ENCODE peak calls at places on chromosome 15, in eight cellular contexts. W is endothelial cell, M is osteocyte, E is lower lobe of right lung, Y is kidney, K is cardiac muscle cell, V is breast epithelium, F is A549. A is an unnamed sample.

GRCh38 chr15:82968066-82968465 is 15.5 kb upstream of the HOMER2 start:
- DNase-seq in W (no peak), M (no peak), E (no peak), Y (no peak), K (no peak), V (no peak), F (no peak), A (no peak)

GRCh38 chr15:81038975-81039607 is 38.4 kb downstream of the TLNRD1 start:
- DNase-seq in W (peak), M (peak), E (no peak), Y (no peak), K (no peak), V (no peak), F (no peak), A (no peak)

GRCh38 chr15:52018693-52019393 is at the start of gene MAPK6:
- DNase-seq in W (peak), M (peak), E (peak), Y (peak), K (peak), V (peak), F (peak), A (peak)

GRCh38 chr15:63075072-63075995 is 32.8 kb downstream of the TPM1 start:
- DNase-seq in W (no peak), M (no peak), E (no peak), Y (no peak), K (no peak), V (no peak), F (no peak), A (no peak)

GRCh38 chr15:29812384-29812694 is 9.9 kb downstream of the TJP1 start:
- DNase-seq in W (no peak), M (no peak), E (no peak), Y (no peak), K (no peak), V (peak), F (no peak), A (no peak)

GRCh38 chr15:96312641-96313335 is 17.7 kb upstream of the NR2F2 start:
- DNase-seq in W (no peak), M (no peak), E (no peak), Y (no peak), K (no peak), V (no peak), F (no peak), A (no peak)

GRCh38 chr15:99929266-99929665 is 196.0 kb upstream of the LYSMD4 start:
- DNase-seq in W (no peak), M (peak), E (no peak), Y (peak), K (no peak), V (no peak), F (no peak), A (no peak)

GRCh38 chr15:98807262-98807661 is 158.9 kb downstream of the IGF1R start:
- DNase-seq in W (no peak), M (no peak), E (no peak), Y (no peak), K (no peak), V (no peak), F (no peak), A (no peak)

GRCh38 chr15:91992940-91993339 is 139.4 kb downstream of the SLCO3A1 start:
- DNase-seq in W (no peak), M (no peak), E (no peak), Y (no peak), K (no peak), V (no peak), F (no peak), A (no peak)

GRCh38 chr15:90101969-90102890 is at the start of gene IDH2:
- DNase-seq in W (peak), M (peak), E (peak), Y (peak), K (peak), V (peak), F (peak), A (peak)

GRCh38 chr15:31024330-31024729 is 32.9 kb upstream of the MTMR10 start:
- DNase-seq in W (peak), M (no peak), E (no peak), Y (no peak), K (peak), V (peak), F (peak), A (no peak)

GRCh38 chr15:78492841-78493240 is 14.5 kb upstream of the HYKK start:
- DNase-seq in W (no peak), M (no peak), E (no peak), Y (no peak), K (no peak), V (no peak), F (no peak), A (no peak)

GRCh38 chr15:93121994-93122910 is 33.2 kb upstream of the RGMA start:
- DNase-seq in W (no peak), M (no peak), E (no peak), Y (no peak), K (no peak), V (no peak), F (no peak), A (no peak)

GRCh38 chr15:92921215-92922131 is 21.3 kb downstream of the CHD2 start:
- DNase-seq in W (no peak), M (no peak), E (no peak), Y (no peak), K (no peak), V (no peak), F (no peak), A (no peak)

GRCh38 chr15:58360421-58361090 is 71.2 kb upstream of the LIPC start:
- DNase-seq in W (no peak), M (no peak), E (no peak), Y (no peak), K (no peak), V (no peak), F (no peak), A (no peak)

GRCh38 chr15:94239474-94239873 is 8.1 kb downstream of the MCTP2 start:
- DNase-seq in W (no peak), M (no peak), E (no peak), Y (no peak), K (no peak), V (no peak), F (no peak), A (no peak)

GRCh38 chr15:78075490-78076230 is 1.9 kb downstream of the TBC1D2B start:
- DNase-seq in W (peak), M (peak), E (no peak), Y (no peak), K (peak), V (peak), F (no peak), A (no peak)

GRCh38 chr15:85707519-85708338 is 87.0 kb downstream of the KLHL25 start:
- DNase-seq in W (no peak), M (no peak), E (no peak), Y (no peak), K (peak), V (no peak), F (no peak), A (no peak)

GRCh38 chr15:63254991-63255390 is 22.4 kb upstream of the APH1B start:
- DNase-seq in W (no peak), M (no peak), E (no peak), Y (no peak), K (no peak), V (no peak), F (no peak), A (no peak)

GRCh38 chr15:38174691-38175090 is 77.9 kb upstream of the SPRED1 start:
- DNase-seq in W (no peak), M (no peak), E (no peak), Y (no peak), K (no peak), V (no peak), F (no peak), A (no peak)

GRCh38 chr15:40038267-40038653 is 721 bp downstream of the SRP14 start:
- DNase-seq in W (no peak), M (no peak), E (no peak), Y (no peak), K (peak), V (no peak), F (no peak), A (no peak)

GRCh38 chr15:84915011-84915958 is 30.8 kb downstream of the SLC28A1 start:
- DNase-seq in W (no peak), M (no peak), E (peak), Y (peak), K (peak), V (peak), F (peak), A (no peak)

GRCh38 chr15:99130314-99130713 is 25.4 kb downstream of the SYNM start:
- DNase-seq in W (no peak), M (no peak), E (peak), Y (no peak), K (no peak), V (no peak), F (no peak), A (no peak)

DNA sequence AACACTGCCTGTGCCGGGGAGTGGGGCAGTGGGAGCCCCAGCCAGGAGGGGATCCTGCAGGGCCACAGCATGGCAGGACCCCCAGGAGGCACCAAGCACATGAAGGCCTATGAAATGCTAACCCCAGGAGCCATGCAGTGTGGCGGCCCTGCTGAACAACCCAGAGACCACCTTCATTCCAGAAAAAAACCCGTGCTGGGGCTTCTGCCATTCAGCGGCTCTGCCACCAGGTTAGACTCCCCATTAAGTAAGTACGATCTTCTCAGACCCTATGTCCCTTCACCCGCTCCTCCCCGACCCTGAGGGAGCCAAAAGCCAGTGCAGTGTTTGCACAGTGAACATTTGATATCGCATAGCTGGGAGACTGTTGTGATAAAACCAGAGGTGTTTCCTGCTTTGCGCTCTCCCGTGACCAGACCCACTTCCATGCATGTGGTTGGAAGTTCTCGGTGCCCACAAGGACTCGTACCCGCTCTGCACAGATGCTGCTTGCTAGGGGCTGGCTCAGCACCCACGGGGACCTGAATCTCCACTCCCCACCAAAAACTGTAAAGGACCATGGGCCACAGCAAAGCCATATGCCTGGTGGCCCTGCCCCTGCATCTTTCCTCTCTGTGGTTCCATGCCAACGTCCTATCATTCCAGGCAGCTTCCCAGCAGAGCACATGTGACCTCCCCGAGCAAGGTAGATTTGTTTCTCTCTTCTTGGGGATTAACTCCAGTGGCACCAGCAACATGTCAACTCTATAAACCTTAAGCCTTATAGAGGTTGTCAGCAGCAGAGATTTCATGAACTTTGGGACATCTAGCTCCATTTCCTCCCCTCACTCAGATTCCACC is 5.3 kb downstream of the PLA2G4D start:
- DNase-seq in W (no peak), M (no peak), E (no peak), Y (no peak), K (no peak), V (no peak), F (no peak), A (no peak)
- TF ChIP-seq CTCF in W (no peak), M (no peak), E (no peak), Y (no peak), K (no peak), V (no peak), F (no peak), A (no peak)

DNA sequence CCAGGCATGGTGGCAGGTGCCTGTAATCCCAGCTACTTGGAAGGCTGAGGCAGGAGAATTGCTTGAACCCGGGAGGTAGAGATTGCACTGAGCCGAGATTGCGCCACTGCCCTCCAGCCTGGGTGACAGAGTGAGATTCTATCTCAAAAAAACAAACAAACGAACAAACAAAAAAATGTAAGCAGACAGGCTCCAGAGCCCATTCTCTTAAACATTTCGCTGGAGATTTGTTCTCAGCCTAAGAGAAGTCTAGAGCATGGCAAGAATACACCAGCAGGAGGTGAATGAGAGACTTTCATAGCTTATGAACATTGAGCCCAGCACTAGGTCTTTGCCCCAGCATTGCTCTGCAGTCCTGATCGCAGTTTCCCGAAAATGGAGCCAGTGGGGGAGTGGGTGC is 329.4 kb upstream of the TLE3 start:
- DNase-seq in W (no peak), M (no peak), E (no peak), Y (no peak), K (no peak), V (no peak), F (no peak), A (no peak)
- TF ChIP-seq CTCF in W (no peak), M (no peak), E (no peak), Y (no peak), K (peak), V (no peak), F (no peak), A (no peak)

DNA sequence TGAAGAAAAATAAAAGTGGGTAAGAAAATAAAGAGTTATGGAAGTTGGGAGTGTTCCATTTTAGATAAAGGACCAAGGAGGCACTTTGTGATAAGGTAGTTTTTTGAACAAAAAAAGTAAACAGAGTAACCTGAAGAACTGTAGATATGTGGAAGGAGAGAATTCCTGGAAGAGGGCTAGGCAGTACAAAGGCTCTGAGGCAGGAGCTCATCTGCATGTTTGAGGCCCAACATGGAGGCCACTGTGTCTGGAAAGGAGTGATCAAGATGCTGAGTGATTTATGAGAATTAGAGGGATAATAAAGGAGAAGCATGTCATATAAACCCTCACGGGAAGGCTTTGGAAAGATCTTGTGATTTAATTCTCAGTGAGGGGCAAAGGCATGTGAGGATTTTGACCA is 126.5 kb downstream of the DTWD1 start:
- DNase-seq in W (no peak), M (no peak), E (no peak), Y (no peak), K (no peak), V (no peak), F (no peak), A (no peak)
- TF ChIP-seq CTCF in W (no peak), M (no peak), E (no peak), Y (no peak), K (no peak), V (no peak), F (no peak), A (no peak)

DNA sequence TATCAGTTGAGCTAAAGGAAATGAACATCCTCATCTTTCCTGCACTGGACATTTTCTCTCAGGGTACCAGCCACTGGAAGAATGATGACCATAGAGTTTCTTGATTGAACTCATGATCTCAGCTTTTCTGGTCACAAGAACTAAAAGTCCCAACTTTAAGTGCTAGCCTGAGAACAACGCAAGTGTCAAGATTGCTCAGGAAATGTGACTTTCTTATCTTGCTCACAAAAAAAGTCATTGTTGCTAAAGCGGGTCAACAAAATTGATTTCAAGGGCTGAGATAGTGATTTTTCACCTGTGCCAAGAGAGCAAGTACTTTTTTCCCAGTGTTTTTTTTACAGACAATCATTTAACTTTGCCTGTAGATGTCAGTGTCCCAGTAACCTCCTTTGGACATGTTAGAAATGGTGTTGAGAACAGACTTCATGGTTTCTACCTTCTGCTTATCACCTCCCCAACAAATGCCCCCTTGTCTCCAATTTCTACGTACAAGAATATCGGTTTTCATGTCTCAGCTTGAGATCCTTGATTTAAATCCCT is 125.9 kb downstream of the SEMA6D start:
- DNase-seq in W (no peak), M (no peak), E (no peak), Y (no peak), K (no peak), V (no peak), F (no peak), A (no peak)
- TF ChIP-seq CTCF in W (no peak), M (no peak), E (no peak), Y (no peak), K (no peak), V (no peak), F (no peak), A (no peak)

DNA sequence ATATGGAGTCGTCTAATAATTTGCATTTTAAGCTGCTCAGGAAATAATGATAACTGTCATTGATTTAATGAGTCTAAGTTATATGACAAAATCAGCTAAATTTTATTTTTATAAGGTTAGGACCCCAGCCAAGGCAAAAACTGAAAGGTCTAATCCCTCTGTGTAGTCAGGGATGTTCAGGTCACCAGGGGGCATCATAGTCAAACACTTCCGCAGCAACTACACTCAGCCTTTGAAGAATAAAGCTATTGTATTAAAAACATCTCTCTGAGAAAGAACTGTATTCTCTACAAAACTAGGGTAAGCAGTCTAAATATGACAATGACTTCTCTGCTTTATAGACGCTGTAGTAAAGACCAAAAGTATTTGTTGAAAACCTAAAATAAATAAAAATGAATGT is 15.0 kb downstream of the INTS14 start:
- DNase-seq in W (peak), M (no peak), E (no peak), Y (no peak), K (peak), V (no peak), F (peak), A (no peak)
- TF ChIP-seq CTCF in W (peak), M (peak), E (no peak), Y (no peak), K (peak), V (no peak), F (peak), A (peak)

GRCh38 chr15:73631915-73632669 is 1.1 kb downstream of the NPTN start:
- DNase-seq in W (no peak), M (no peak), E (no peak), Y (no peak), K (peak), V (peak), F (peak), A (no peak)

GRCh38 chr15:73630796-73631471 is 2.3 kb downstream of the NPTN start:
- DNase-seq in W (no peak), M (no peak), E (no peak), Y (no peak), K (no peak), V (no peak), F (no peak), A (no peak)

GRCh38 chr15:73633991-73634495 is 854 bp upstream of the NPTN start:
- DNase-seq in W (peak), M (no peak), E (no peak), Y (no peak), K (no peak), V (peak), F (peak), A (no peak)

GRCh38 chr15:73632670-73633058 is 525 bp downstream of the NPTN start:
- DNase-seq in W (no peak), M (no peak), E (peak), Y (no peak), K (peak), V (no peak), F (no peak), A (no peak)

GRCh38 chr15:73633111-73633990 is at the start of gene NPTN:
- DNase-seq in W (peak), M (peak), E (peak), Y (peak), K (peak), V (peak), F (peak), A (peak)
- TF ChIP-seq CTCF in W (no peak), M (peak), E (no peak), Y (no peak), K (no peak), V (no peak), F (peak), A (peak)

A was measured in progenitor cell of endocrine pancreas.